ENCODE peak calls at places on chromosomes 3 and 15, in four cellular contexts. T is HCT116, K is GM12878, Z is K562. A is an unnamed sample.

GRCh38 chr3:197362086-197362485 is 63.7 kb upstream of the DLG1 start:
- DNase-seq in T (no peak), K (no peak), Z (no peak), A (no peak)

GRCh38 chr3:42593635-42594034 is 3.0 kb downstream of the SS18L2 start:
- DNase-seq in K (no peak), Z (peak), T (no peak), A (no peak)

GRCh38 chr3:186035277-186035676 is 73.6 kb downstream of the ETV5 start:
- DNase-seq in T (no peak), K (no peak), Z (no peak), A (no peak)

GRCh38 chr3:59128685-59129084 is 78.9 kb upstream of the CFAP20DC start:
- DNase-seq in Z (no peak), T (no peak), K (no peak), A (peak)

GRCh38 chr15:56824174-56824573 is 90.9 kb upstream of the ZNF280D start:
- DNase-seq in T (no peak), Z (no peak), K (no peak), A (no peak)

GRCh38 chr3:135349254-135349948 is 554.3 kb downstream of the EPHB1 start:
- DNase-seq in Z (no peak), K (no peak), T (no peak), A (no peak)

GRCh38 chr3:8757551-8758518 is 11.6 kb downstream of the OXTR start:
- DNase-seq in K (no peak), T (no peak), Z (no peak), A (no peak)

GRCh38 chr15:85592148-85592547 is 202.6 kb downstream of the KLHL25 start:
- DNase-seq in K (no peak), Z (no peak), T (no peak), A (no peak)

GRCh38 chr3:138114431-138114918 is 933 bp downstream of the DZIP1L start:
- DNase-seq in K (no peak), T (no peak), Z (no peak), A (no peak)

GRCh38 chr15:52527898-52528464 is 699 bp downstream of the MYO5A start:
- DNase-seq in K (no peak), Z (no peak), T (no peak), A (no peak)

GRCh38 chr15:64507293-64507802 is 47.0 kb downstream of the ZNF609 start:
- DNase-seq in T (no peak), Z (peak), K (peak), A (no peak)

GRCh38 chr15:85414495-85414894 is 34.1 kb downstream of the AKAP13 start:
- DNase-seq in K (no peak), Z (no peak), T (no peak), A (no peak)

GRCh38 chr15:47184003-47184404 is 533.3 kb upstream of the SEMA6D start:
- DNase-seq in Z (no peak), K (no peak), T (no peak), A (no peak)

GRCh38 chr3:173556546-173556945 is 159.0 kb downstream of the NLGN1 start:
- DNase-seq in K (no peak), Z (no peak), T (no peak), A (no peak)

GRCh38 chr3:64151335-64151871 is 73.9 kb downstream of the PRICKLE2 start:
- DNase-seq in K (no peak), T (no peak), Z (no peak), A (no peak)

GRCh38 chr3:23760871-23761373 is 44.8 kb upstream of the UBE2E1 start:
- DNase-seq in T (no peak), Z (no peak), K (peak), A (no peak)

GRCh38 chr15:96851613-96852012 is 521.1 kb downstream of the NR2F2 start:
- DNase-seq in T (no peak), Z (no peak), K (no peak), A (no peak)

GRCh38 chr3:194431553-194431952 is 32.5 kb upstream of the GP5 start:
- DNase-seq in K (no peak), T (no peak), Z (no peak), A (no peak)

GRCh38 chr3:61031503-61031902 is 219.7 kb downstream of the FHIT start:
- DNase-seq in T (no peak), Z (no peak), K (no peak), A (no peak)

GRCh38 chr3:47306022-47306421 is 23.3 kb downstream of the KLHL18 start:
- DNase-seq in Z (no peak), T (no peak), K (no peak), A (no peak)

GRCh38 chr3:6222069-6222468 is 638.8 kb upstream of the GRM7 start:
- DNase-seq in T (no peak), Z (no peak), K (no peak), A (no peak)

GRCh38 chr3:6216135-6216792 is 644.7 kb upstream of the GRM7 start:
- DNase-seq in T (no peak), K (no peak), Z (no peak), A (no peak)

GRCh38 chr3:6223572-6223971 is 637.3 kb upstream of the GRM7 start:
- DNase-seq in K (no peak), Z (no peak), T (no peak), A (no peak)

DNA sequence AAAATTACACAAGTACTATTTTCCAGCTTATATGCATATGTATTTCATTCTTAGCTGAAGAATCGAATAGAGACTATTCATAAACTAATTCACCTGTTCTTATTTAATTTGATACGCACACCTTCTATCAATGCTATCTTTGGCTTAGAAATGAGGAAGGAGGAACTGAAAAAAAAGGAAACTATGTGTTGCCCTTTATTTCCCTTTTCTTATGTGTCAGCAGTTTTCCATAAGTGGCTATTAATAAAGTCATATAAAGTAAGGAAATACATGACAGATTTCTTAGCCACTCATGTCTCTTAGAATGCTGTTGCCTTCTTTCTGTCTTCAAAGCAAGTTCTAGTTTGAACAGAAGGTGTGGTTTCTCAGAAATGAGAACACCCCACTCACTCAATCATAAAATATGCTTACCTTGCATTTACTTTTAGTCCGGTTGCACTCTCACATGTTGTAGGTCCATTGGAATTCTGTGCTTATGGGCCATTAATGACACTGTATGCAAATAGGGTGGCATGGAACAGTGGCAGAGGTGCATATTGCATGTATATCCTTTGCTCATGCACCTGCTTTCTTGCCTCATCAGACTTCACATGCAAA is 640.5 kb upstream of the GRM7 start:
- DNase-seq in Z (no peak), T (no peak), K (no peak), A (no peak)
- TF ChIP-seq ZNF274 in Z (no peak), T (no peak), K (no peak), A (no peak)

DNA sequence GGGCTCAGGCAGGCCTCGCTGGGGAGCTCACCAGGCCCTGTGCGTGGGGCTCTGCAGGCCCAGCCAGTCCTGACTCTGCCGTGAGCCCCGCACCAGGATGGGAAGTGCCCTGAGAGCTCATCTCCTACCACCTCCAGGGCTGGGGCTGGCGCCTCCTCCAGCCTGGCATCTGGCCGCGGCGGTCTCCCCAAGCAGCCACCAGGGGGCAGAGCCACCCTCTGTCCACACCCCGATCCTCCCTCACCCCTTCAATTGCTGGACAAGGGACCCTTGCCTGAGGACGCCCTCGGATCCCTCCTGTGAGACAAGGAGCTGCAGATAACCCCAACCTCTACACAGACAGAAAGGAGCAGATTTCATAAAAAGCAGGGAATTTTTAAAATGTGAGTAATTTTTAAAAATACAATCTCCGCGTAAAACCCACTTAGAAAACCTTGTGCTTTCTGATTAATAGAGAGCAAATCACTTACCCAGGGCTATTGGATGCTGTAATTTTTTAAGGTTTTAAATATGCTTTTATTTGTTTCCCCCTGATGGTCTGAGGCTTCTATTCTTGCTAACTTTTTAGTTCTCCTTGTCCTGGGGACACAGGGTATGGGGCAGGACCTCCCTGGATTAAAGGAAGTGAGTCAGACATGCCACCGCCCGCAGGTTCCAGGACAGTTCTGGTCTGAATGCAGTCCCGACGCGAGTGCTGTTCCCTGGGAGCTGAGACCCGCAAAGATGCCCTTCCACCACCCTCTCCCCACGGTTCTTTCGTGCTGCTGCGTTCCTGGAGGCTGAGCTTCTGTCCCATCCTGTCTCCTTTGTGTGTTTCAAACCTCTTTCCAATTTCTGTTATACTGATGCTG is 52.3 kb upstream of the CHRNA7 start:
- DNase-seq in K (no peak), T (peak), Z (peak), A (peak)
- TF ChIP-seq ZNF274 in K (no peak), T (no peak), Z (no peak), A (no peak)

GRCh38 chr15:79076661-79077060 is 13.9 kb downstream of the RASGRF1 start:
- DNase-seq in K (no peak), Z (no peak), T (no peak), A (no peak)
- TF ChIP-seq ZNF274 in K (no peak), Z (no peak), T (no peak), A (no peak)

GRCh38 chr3:62261121-62261520 is 112.2 kb downstream of the FEZF2 start:
- DNase-seq in K (no peak), Z (no peak), T (no peak), A (no peak)

GRCh38 chr3:62265528-62265927 is 107.8 kb downstream of the FEZF2 start:
- DNase-seq in Z (no peak), T (no peak), K (no peak), A (no peak)

GRCh38 chr3:62261800-62262199 is 111.5 kb downstream of the FEZF2 start:
- DNase-seq in K (no peak), T (no peak), Z (no peak), A (no peak)

DNA sequence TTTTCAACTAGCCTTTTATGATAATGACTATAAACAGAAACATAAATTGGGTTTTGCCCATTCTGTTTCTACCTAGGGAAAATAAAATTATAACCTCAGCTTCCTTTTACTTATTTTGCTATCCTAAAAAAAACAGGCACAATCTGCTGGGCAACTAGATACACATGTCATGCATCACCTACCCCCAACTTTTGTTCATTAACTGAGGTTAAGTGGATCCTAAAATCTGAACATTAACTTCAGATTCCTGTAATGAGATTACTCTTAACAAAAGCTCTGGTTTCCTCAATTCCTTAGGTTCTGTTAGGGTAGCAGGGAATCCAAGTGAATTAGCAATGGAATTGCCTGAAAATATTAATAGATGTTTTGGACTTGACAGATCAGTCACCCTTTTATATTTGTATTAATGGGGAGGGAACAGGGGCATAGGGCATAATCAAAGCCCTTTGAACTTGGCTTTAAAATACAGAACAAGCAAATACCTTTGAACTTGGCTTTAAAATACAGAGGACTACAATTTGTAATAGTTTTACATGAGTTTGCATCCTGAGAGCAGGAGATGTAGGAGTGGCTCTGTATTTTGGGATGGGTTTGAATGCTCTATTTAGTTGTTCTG is 106.6 kb downstream of the FEZF2 start:
- DNase-seq in T (no peak), Z (no peak), K (no peak), A (no peak)
- TF ChIP-seq ZNF274 in T (no peak), Z (no peak), K (no peak), A (no peak)

GRCh38 chr3:39497753-39498152 is 30.3 kb downstream of the MOBP start:
- DNase-seq in T (no peak), Z (no peak), K (no peak), A (no peak)
- TF ChIP-seq ZNF274 in T (no peak), Z (no peak), K (no peak), A (no peak)

GRCh38 chr15:80685628-80686027 is 9.5 kb upstream of the ABHD17C start:
- DNase-seq in Z (no peak), T (no peak), K (no peak), A (no peak)
- TF ChIP-seq ZNF274 in Z (no peak), T (no peak), K (no peak), A (no peak)

GRCh38 chr3:98695816-98696215 is 67.3 kb upstream of the ST3GAL6 start:
- DNase-seq in T (no peak), K (no peak), Z (no peak), A (no peak)
- TF ChIP-seq ZNF274 in T (no peak), K (no peak), Z (no peak), A (no peak)